ENCODE peak calls at places on chromosomes 7 and 10, in four cellular contexts. One of them, this sample, is unnamed.

GRCh38 chr7:2959343-2959680 is 84.4 kb downstream of the CARD11 start:
- DNase-seq in H1: no peak
- DNase-seq in GM12891: no peak
- DNase-seq in GM12892: no peak
- DNase-seq in this sample: no peak

GRCh38 chr10:86480571-86480970 is 41.0 kb downstream of the WAPL start:
- DNase-seq in H1: no peak
- DNase-seq in GM12891: no peak
- DNase-seq in GM12892: no peak
- DNase-seq in this sample: no peak

GRCh38 chr10:43892062-43892765 is 243.5 kb upstream of the ZNF32 start:
- DNase-seq in H1: no peak
- DNase-seq in GM12891: no peak
- DNase-seq in GM12892: no peak
- DNase-seq in this sample: no peak

GRCh38 chr10:97335995-97336394 is 1.5 kb upstream of the FRAT2 start:
- DNase-seq in H1: no peak
- DNase-seq in GM12891: no peak
- DNase-seq in GM12892: no peak
- DNase-seq in this sample: no peak

GRCh38 chr10:43981232-43981631 is 332.6 kb upstream of the ZNF32 start:
- DNase-seq in H1: no peak
- DNase-seq in GM12891: no peak
- DNase-seq in GM12892: no peak
- DNase-seq in this sample: no peak

GRCh38 chr7:122304604-122304975 is at the start of gene FEZF1:
- DNase-seq in H1: no peak
- DNase-seq in GM12891: no peak
- DNase-seq in GM12892: no peak
- DNase-seq in this sample: no peak

GRCh38 chr10:119461380-119461779 is 81.1 kb downstream of the RGS10 start:
- DNase-seq in H1: no peak
- DNase-seq in GM12891: no peak
- DNase-seq in GM12892: no peak
- DNase-seq in this sample: no peak

GRCh38 chr10:71597821-71598498 is 121.6 kb downstream of the C10orf105 start:
- DNase-seq in H1: no peak
- DNase-seq in GM12891: peak
- DNase-seq in GM12892: peak
- DNase-seq in this sample: peak

GRCh38 chr10:12699258-12699700 is 302.2 kb downstream of the CCDC3 start:
- DNase-seq in H1: no peak
- DNase-seq in GM12891: no peak
- DNase-seq in GM12892: no peak
- DNase-seq in this sample: no peak

GRCh38 chr10:103175580-103176285 is 17.3 kb downstream of the NT5C2 start:
- DNase-seq in H1: peak
- DNase-seq in GM12891: no peak
- DNase-seq in GM12892: no peak
- DNase-seq in this sample: no peak

GRCh38 chr10:60388116-60388515 is 1.6 kb downstream of the ANK3 start:
- DNase-seq in H1: no peak
- DNase-seq in GM12891: no peak
- DNase-seq in GM12892: no peak
- DNase-seq in this sample: no peak

GRCh38 chr7:106765727-106766355 is 99.2 kb upstream of the PIK3CG start:
- DNase-seq in H1: no peak
- DNase-seq in GM12891: no peak
- DNase-seq in GM12892: no peak
- DNase-seq in this sample: no peak

GRCh38 chr7:155577509-155577905 is 31.1 kb upstream of the CNPY1 start:
- DNase-seq in H1: no peak
- DNase-seq in GM12891: no peak
- DNase-seq in GM12892: no peak
- DNase-seq in this sample: peak

GRCh38 chr10:24205846-24206245 is 3.1 kb upstream of the KIAA1217 start:
- DNase-seq in H1: no peak
- DNase-seq in GM12891: no peak
- DNase-seq in GM12892: no peak
- DNase-seq in this sample: no peak

GRCh38 chr10:43594944-43595589 is 11.2 kb upstream of the ZNF485 start:
- DNase-seq in H1: no peak
- DNase-seq in GM12891: no peak
- DNase-seq in GM12892: peak
- DNase-seq in this sample: no peak

GRCh38 chr7:104914427-104914826 is 99.6 kb upstream of the KMT2E start:
- DNase-seq in H1: no peak
- DNase-seq in GM12891: no peak
- DNase-seq in GM12892: no peak
- DNase-seq in this sample: no peak

GRCh38 chr10:117541405-117541908 is 1.1 kb upstream of the EMX2 start:
- DNase-seq in H1: no peak
- DNase-seq in GM12891: no peak
- DNase-seq in GM12892: no peak
- DNase-seq in this sample: no peak
- TF ChIP-seq POLR2A in H1: no peak
- TF ChIP-seq POLR2A in GM12891: no peak
- TF ChIP-seq POLR2A in GM12892: no peak
- TF ChIP-seq POLR2A in this sample: no peak

GRCh38 chr7:16989883-16990413 is 108.2 kb upstream of the AGR3 start:
- DNase-seq in H1: no peak
- DNase-seq in GM12891: no peak
- DNase-seq in GM12892: no peak
- DNase-seq in this sample: no peak
- TF ChIP-seq POLR2AphosphoS5 in H1: no peak
- TF ChIP-seq POLR2AphosphoS5 in GM12891: no peak
- TF ChIP-seq POLR2AphosphoS5 in GM12892: no peak
- TF ChIP-seq POLR2AphosphoS5 in this sample: no peak

DNA sequence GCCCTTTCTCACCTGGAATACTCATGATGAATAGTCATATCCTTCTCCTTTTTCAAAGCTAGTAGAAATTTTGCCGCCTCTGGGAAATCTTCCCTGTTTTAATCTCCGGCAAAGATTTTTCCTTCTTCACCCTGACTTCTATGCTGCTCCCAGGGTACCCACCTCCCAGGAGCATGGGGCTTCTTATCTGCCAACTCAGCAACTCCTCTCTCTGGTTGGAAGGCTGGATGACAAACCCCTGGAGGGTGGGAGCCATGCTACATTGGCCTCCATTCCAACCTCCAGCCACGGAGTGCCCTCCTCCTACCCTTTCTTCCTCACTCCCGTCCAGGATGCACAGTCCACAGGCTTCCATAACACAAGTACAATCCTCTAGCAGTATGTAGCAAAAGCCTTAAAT is 19.9 kb downstream of the NEUROG3 start:
- DNase-seq in H1: no peak
- DNase-seq in GM12891: no peak
- DNase-seq in GM12892: no peak
- DNase-seq in this sample: no peak
- TF ChIP-seq POLR2A in H1: no peak
- TF ChIP-seq POLR2A in GM12891: no peak
- TF ChIP-seq POLR2A in GM12892: no peak
- TF ChIP-seq POLR2A in this sample: no peak

GRCh38 chr7:34333925-34334324 is 324.1 kb upstream of the NPSR1 start:
- DNase-seq in H1: no peak
- DNase-seq in GM12891: no peak
- DNase-seq in GM12892: no peak
- DNase-seq in this sample: no peak
- TF ChIP-seq POLR2AphosphoS5 in H1: no peak
- TF ChIP-seq POLR2AphosphoS5 in GM12891: no peak
- TF ChIP-seq POLR2AphosphoS5 in GM12892: no peak
- TF ChIP-seq POLR2AphosphoS5 in this sample: no peak

DNA sequence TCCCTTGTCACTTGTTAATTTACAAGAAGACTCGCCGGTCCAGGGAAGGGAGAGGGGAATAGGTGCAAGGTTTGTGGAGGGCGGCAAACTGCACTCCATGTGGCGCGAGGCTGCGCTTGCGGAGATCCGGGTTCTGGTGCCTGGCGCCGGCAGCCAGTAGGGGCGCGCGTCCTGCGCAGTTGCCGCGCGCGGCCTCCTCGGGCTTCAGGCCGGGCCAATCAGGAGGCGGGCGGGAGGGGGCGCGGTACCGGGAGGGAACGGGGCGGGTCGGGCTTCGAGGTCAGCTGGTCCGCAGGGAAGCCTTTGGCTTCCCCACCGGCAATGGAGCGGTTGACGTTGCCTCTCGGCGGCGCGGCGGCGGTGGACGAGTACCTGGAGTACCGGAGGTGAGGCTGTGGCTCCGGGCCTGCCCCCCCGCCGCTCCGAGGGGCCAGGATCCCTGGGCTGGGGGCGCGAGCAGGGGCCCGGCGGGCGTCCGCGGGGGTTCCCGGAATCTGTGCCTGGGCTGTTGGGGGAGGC is at the start of gene FAM221A:
- DNase-seq in H1: peak
- DNase-seq in GM12891: peak
- DNase-seq in GM12892: peak
- DNase-seq in this sample: peak
- TF ChIP-seq POLR2A in H1: peak
- TF ChIP-seq POLR2A in GM12891: no peak
- TF ChIP-seq POLR2A in GM12892: peak
- TF ChIP-seq POLR2A in this sample: no peak

GRCh38 chr7:150339369-150339768 is 2.1 kb downstream of the RARRES2 start:
- DNase-seq in H1: no peak
- DNase-seq in GM12891: no peak
- DNase-seq in GM12892: no peak
- DNase-seq in this sample: no peak

GRCh38 chr7:150341263-150342118 is at the start of gene RARRES2:
- DNase-seq in H1: peak
- DNase-seq in GM12891: no peak
- DNase-seq in GM12892: no peak
- DNase-seq in this sample: no peak

GRCh38 chr7:150340875-150341262 is 560 bp downstream of the RARRES2 start:
- DNase-seq in H1: no peak
- DNase-seq in GM12891: no peak
- DNase-seq in GM12892: no peak
- DNase-seq in this sample: no peak

GRCh38 chr7:150342119-150342405 is 633 bp upstream of the RARRES2 start:
- DNase-seq in H1: no peak
- DNase-seq in GM12891: no peak
- DNase-seq in GM12892: no peak
- DNase-seq in this sample: no peak

DNA sequence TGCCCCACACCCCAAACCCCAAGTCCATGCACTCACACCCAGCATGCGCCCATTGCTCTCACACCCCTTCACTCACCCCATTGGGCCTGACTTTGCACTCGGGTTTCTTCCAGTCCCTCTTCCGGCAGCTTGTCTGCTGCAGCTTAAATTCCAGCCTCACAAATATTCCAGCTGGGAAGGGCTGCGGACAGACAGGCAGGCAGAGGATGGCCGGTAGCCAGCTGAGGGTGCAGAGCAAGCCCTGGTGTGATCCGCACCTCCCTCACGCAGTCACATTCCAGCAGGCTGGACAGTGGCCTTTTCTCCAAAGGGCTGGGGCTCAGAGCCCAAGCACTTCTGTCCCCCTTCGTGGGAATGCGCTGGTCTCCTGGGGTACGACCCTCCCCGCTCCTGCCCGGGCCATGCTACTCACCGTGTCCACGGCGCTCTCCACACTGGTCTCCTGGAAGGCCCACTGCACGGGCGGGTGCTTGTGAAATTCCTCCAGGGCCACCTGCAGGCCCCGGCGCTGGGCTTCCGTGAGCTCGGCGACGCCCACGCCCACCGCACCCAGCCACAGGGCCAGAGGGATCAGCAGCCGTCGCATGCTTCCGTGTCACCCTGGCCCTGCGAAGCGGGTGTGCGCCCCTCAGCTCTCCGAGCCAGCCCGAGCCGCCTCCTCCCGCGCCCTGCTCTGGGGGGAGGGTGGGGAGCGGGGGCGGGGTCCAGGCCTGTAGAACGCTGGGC is 1.2 kb downstream of the RARRES2 start:
- DNase-seq in H1: no peak
- DNase-seq in GM12891: no peak
- DNase-seq in GM12892: no peak
- DNase-seq in this sample: no peak
- TF ChIP-seq POLR2AphosphoS5 in H1: no peak
- TF ChIP-seq POLR2AphosphoS5 in GM12891: no peak
- TF ChIP-seq POLR2AphosphoS5 in GM12892: no peak
- TF ChIP-seq POLR2AphosphoS5 in this sample: peak